ENCODE peak calls at places on chromosomes 6 and 20, in six cellular contexts. One of them, this sample, is unnamed.

GRCh38 chr6:95203153-95203754 is 374.1 kb upstream of the MANEA start:
- DNase-seq in gastrocnemius medialis: no peak
- DNase-seq in Peyer's patch: no peak
- DNase-seq in prostate gland: peak
- DNase-seq in astrocyte: peak
- DNase-seq in mucosa of descending colon: no peak
- DNase-seq in this sample: peak

GRCh38 chr6:20564269-20564668 is 30.0 kb downstream of the CDKAL1 start:
- DNase-seq in astrocyte: no peak
- DNase-seq in prostate gland: no peak
- DNase-seq in mucosa of descending colon: no peak
- DNase-seq in gastrocnemius medialis: no peak
- DNase-seq in Peyer's patch: no peak
- DNase-seq in this sample: peak

GRCh38 chr20:47258745-47259695 is 97.5 kb downstream of the ZMYND8 start:
- DNase-seq in gastrocnemius medialis: no peak
- DNase-seq in mucosa of descending colon: no peak
- DNase-seq in astrocyte: peak
- DNase-seq in prostate gland: no peak
- DNase-seq in Peyer's patch: peak
- DNase-seq in this sample: peak

GRCh38 chr20:43749734-43750294 is 23.0 kb upstream of the GTSF1L start:
- DNase-seq in prostate gland: peak
- DNase-seq in astrocyte: no peak
- DNase-seq in gastrocnemius medialis: peak
- DNase-seq in Peyer's patch: peak
- DNase-seq in mucosa of descending colon: peak
- DNase-seq in this sample: peak

GRCh38 chr6:47203968-47204611 is 105.6 kb downstream of the TNFRSF21 start:
- DNase-seq in prostate gland: no peak
- DNase-seq in mucosa of descending colon: no peak
- DNase-seq in gastrocnemius medialis: no peak
- DNase-seq in astrocyte: no peak
- DNase-seq in Peyer's patch: no peak
- DNase-seq in this sample: no peak

GRCh38 chr20:1816384-1817381 is 78.5 kb upstream of the SIRPA start:
- DNase-seq in astrocyte: peak
- DNase-seq in Peyer's patch: peak
- DNase-seq in prostate gland: peak
- DNase-seq in mucosa of descending colon: no peak
- DNase-seq in gastrocnemius medialis: no peak
- DNase-seq in this sample: no peak

GRCh38 chr6:107820571-107821261 is 3.4 kb downstream of the SCML4 start:
- DNase-seq in Peyer's patch: peak
- DNase-seq in prostate gland: no peak
- DNase-seq in gastrocnemius medialis: no peak
- DNase-seq in astrocyte: peak
- DNase-seq in mucosa of descending colon: no peak
- DNase-seq in this sample: no peak

GRCh38 chr20:33697129-33697528 is 10.9 kb upstream of the E2F1 start:
- DNase-seq in prostate gland: no peak
- DNase-seq in gastrocnemius medialis: no peak
- DNase-seq in astrocyte: peak
- DNase-seq in Peyer's patch: no peak
- DNase-seq in mucosa of descending colon: no peak
- DNase-seq in this sample: no peak

GRCh38 chr6:139361211-139361610 is 13.2 kb downstream of the CITED2 start:
- DNase-seq in mucosa of descending colon: no peak
- DNase-seq in astrocyte: no peak
- DNase-seq in Peyer's patch: no peak
- DNase-seq in gastrocnemius medialis: no peak
- DNase-seq in prostate gland: no peak
- DNase-seq in this sample: no peak

GRCh38 chr20:3046677-3047462 is 1.0 kb downstream of the MRPS26 start:
- DNase-seq in Peyer's patch: no peak
- DNase-seq in gastrocnemius medialis: no peak
- DNase-seq in prostate gland: peak
- DNase-seq in mucosa of descending colon: peak
- DNase-seq in astrocyte: peak
- DNase-seq in this sample: peak

GRCh38 chr20:57558614-57559285 is 2.2 kb upstream of the PCK1 start:
- DNase-seq in astrocyte: no peak
- DNase-seq in gastrocnemius medialis: no peak
- DNase-seq in mucosa of descending colon: no peak
- DNase-seq in Peyer's patch: peak
- DNase-seq in prostate gland: no peak
- DNase-seq in this sample: no peak

GRCh38 chr20:41716436-41716835 is 98.3 kb upstream of the CHD6 start:
- DNase-seq in mucosa of descending colon: no peak
- DNase-seq in astrocyte: no peak
- DNase-seq in prostate gland: no peak
- DNase-seq in Peyer's patch: no peak
- DNase-seq in gastrocnemius medialis: no peak
- DNase-seq in this sample: no peak

GRCh38 chr6:140036176-140036575 is 661.7 kb upstream of the CITED2 start:
- DNase-seq in mucosa of descending colon: no peak
- DNase-seq in astrocyte: no peak
- DNase-seq in Peyer's patch: no peak
- DNase-seq in prostate gland: no peak
- DNase-seq in gastrocnemius medialis: no peak
- DNase-seq in this sample: no peak

GRCh38 chr6:3887150-3887700 is 38.1 kb downstream of the FAM50B start:
- DNase-seq in prostate gland: no peak
- DNase-seq in Peyer's patch: peak
- DNase-seq in gastrocnemius medialis: no peak
- DNase-seq in astrocyte: no peak
- DNase-seq in mucosa of descending colon: no peak
- DNase-seq in this sample: no peak

GRCh38 chr6:18958146-18958545 is 571.0 kb downstream of the RNF144B start:
- DNase-seq in mucosa of descending colon: no peak
- DNase-seq in gastrocnemius medialis: no peak
- DNase-seq in astrocyte: no peak
- DNase-seq in Peyer's patch: no peak
- DNase-seq in prostate gland: no peak
- DNase-seq in this sample: no peak

GRCh38 chr6:126337323-126337722 is 2.6 kb upstream of the CENPW start:
- DNase-seq in prostate gland: no peak
- DNase-seq in Peyer's patch: no peak
- DNase-seq in mucosa of descending colon: no peak
- DNase-seq in astrocyte: peak
- DNase-seq in gastrocnemius medialis: peak
- DNase-seq in this sample: no peak

GRCh38 chr6:158377866-158378265 is 65.6 kb downstream of the TULP4 start:
- DNase-seq in gastrocnemius medialis: no peak
- DNase-seq in mucosa of descending colon: no peak
- DNase-seq in Peyer's patch: no peak
- DNase-seq in astrocyte: peak
- DNase-seq in prostate gland: peak
- DNase-seq in this sample: no peak

GRCh38 chr6:169828176-169828575 is 76.8 kb downstream of the ERMARD start:
- DNase-seq in astrocyte: no peak
- DNase-seq in prostate gland: no peak
- DNase-seq in mucosa of descending colon: no peak
- DNase-seq in Peyer's patch: no peak
- DNase-seq in gastrocnemius medialis: no peak
- DNase-seq in this sample: no peak

GRCh38 chr6:69985180-69985579 is 118.8 kb downstream of the COL19A1 start:
- DNase-seq in prostate gland: no peak
- DNase-seq in gastrocnemius medialis: no peak
- DNase-seq in Peyer's patch: no peak
- DNase-seq in astrocyte: no peak
- DNase-seq in mucosa of descending colon: no peak
- DNase-seq in this sample: no peak

GRCh38 chr20:6636209-6637159 is 131.0 kb upstream of the BMP2 start:
- DNase-seq in Peyer's patch: peak
- DNase-seq in astrocyte: peak
- DNase-seq in prostate gland: peak
- DNase-seq in gastrocnemius medialis: no peak
- DNase-seq in mucosa of descending colon: no peak
- DNase-seq in this sample: no peak

GRCh38 chr20:45336530-45337366 is 11.5 kb downstream of the SDC4 start:
- DNase-seq in Peyer's patch: peak
- DNase-seq in mucosa of descending colon: peak
- DNase-seq in prostate gland: no peak
- DNase-seq in astrocyte: peak
- DNase-seq in gastrocnemius medialis: peak
- DNase-seq in this sample: no peak

GRCh38 chr6:29647927-29648642 is 8.8 kb upstream of the MOG start:
- DNase-seq in gastrocnemius medialis: no peak
- DNase-seq in mucosa of descending colon: no peak
- DNase-seq in Peyer's patch: no peak
- DNase-seq in astrocyte: peak
- DNase-seq in prostate gland: no peak
- DNase-seq in this sample: no peak

GRCh38 chr6:155795173-155795796 is 339.6 kb upstream of the NOX3 start:
- DNase-seq in mucosa of descending colon: no peak
- DNase-seq in astrocyte: peak
- DNase-seq in gastrocnemius medialis: no peak
- DNase-seq in Peyer's patch: no peak
- DNase-seq in prostate gland: no peak
- DNase-seq in this sample: no peak

GRCh38 chr6:19153981-19154295 is 683.2 kb upstream of the ID4 start:
- DNase-seq in gastrocnemius medialis: no peak
- DNase-seq in astrocyte: no peak
- DNase-seq in mucosa of descending colon: no peak
- DNase-seq in prostate gland: no peak
- DNase-seq in Peyer's patch: no peak
- DNase-seq in this sample: no peak

GRCh38 chr20:22794200-22794599 is 209.8 kb upstream of the FOXA2 start:
- DNase-seq in astrocyte: peak
- DNase-seq in mucosa of descending colon: no peak
- DNase-seq in gastrocnemius medialis: no peak
- DNase-seq in prostate gland: no peak
- DNase-seq in Peyer's patch: no peak
- DNase-seq in this sample: no peak

GRCh38 chr6:7006536-7007191 is 101.1 kb upstream of the RREB1 start:
- DNase-seq in prostate gland: no peak
- DNase-seq in astrocyte: peak
- DNase-seq in mucosa of descending colon: no peak
- DNase-seq in gastrocnemius medialis: no peak
- DNase-seq in Peyer's patch: no peak
- DNase-seq in this sample: no peak

GRCh38 chr6:142946924-142947701 is 2.1 kb upstream of the HIVEP2 start:
- DNase-seq in prostate gland: peak
- DNase-seq in Peyer's patch: peak
- DNase-seq in mucosa of descending colon: peak
- DNase-seq in astrocyte: peak
- DNase-seq in gastrocnemius medialis: peak
- DNase-seq in this sample: peak

GRCh38 chr6:144586986-144587385 is 301.9 kb downstream of the UTRN start:
- DNase-seq in Peyer's patch: no peak
- DNase-seq in astrocyte: no peak
- DNase-seq in mucosa of descending colon: no peak
- DNase-seq in gastrocnemius medialis: no peak
- DNase-seq in prostate gland: no peak
- DNase-seq in this sample: no peak
- TF ChIP-seq CTCF in Peyer's patch: no peak
- TF ChIP-seq CTCF in astrocyte: no peak
- TF ChIP-seq CTCF in mucosa of descending colon: no peak
- TF ChIP-seq CTCF in gastrocnemius medialis: no peak
- TF ChIP-seq CTCF in prostate gland: no peak
- TF ChIP-seq CTCF in this sample: no peak

GRCh38 chr20:48621256-48622078 is 206.3 kb downstream of the PREX1 start:
- DNase-seq in gastrocnemius medialis: no peak
- DNase-seq in Peyer's patch: no peak
- DNase-seq in prostate gland: no peak
- DNase-seq in mucosa of descending colon: no peak
- DNase-seq in astrocyte: peak
- DNase-seq in this sample: peak
- TF ChIP-seq CTCF in gastrocnemius medialis: peak
- TF ChIP-seq CTCF in Peyer's patch: no peak
- TF ChIP-seq CTCF in prostate gland: no peak
- TF ChIP-seq CTCF in mucosa of descending colon: no peak
- TF ChIP-seq CTCF in astrocyte: no peak
- TF ChIP-seq CTCF in this sample: no peak

GRCh38 chr20:52318601-52319000 is 127.0 kb upstream of the ZFP64 start:
- DNase-seq in prostate gland: no peak
- DNase-seq in astrocyte: no peak
- DNase-seq in gastrocnemius medialis: no peak
- DNase-seq in Peyer's patch: no peak
- DNase-seq in mucosa of descending colon: no peak
- DNase-seq in this sample: no peak
- TF ChIP-seq CTCF in prostate gland: no peak
- TF ChIP-seq CTCF in astrocyte: no peak
- TF ChIP-seq CTCF in gastrocnemius medialis: no peak
- TF ChIP-seq CTCF in Peyer's patch: no peak
- TF ChIP-seq CTCF in mucosa of descending colon: no peak
- TF ChIP-seq CTCF in this sample: no peak

GRCh38 chr6:41097467-41098090 is 24.8 kb downstream of the NFYA start:
- DNase-seq in Peyer's patch: no peak
- DNase-seq in prostate gland: no peak
- DNase-seq in mucosa of descending colon: no peak
- DNase-seq in gastrocnemius medialis: no peak
- DNase-seq in astrocyte: peak
- DNase-seq in this sample: no peak
- TF ChIP-seq CTCF in Peyer's patch: no peak
- TF ChIP-seq CTCF in prostate gland: no peak
- TF ChIP-seq CTCF in mucosa of descending colon: no peak
- TF ChIP-seq CTCF in gastrocnemius medialis: no peak
- TF ChIP-seq CTCF in astrocyte: peak
- TF ChIP-seq CTCF in this sample: no peak

DNA sequence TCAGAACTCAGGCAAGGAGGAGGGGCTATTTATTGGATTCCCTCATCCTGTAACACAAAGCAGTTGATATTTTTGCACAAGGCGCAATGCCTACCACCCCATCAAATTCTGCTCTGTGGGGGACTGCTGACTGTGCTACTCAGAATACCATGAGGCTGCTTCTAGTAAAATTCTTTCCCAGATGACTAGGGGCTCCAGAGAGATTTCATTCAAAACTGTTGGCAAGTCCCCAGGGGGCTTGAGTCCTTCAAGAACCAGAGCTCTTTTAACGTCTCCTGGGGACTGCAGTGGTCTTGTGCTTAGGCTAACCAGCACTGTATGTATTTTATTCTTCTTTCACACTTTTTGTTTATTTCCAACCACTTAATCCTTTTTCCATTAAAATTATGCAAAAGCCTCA is 365.9 kb upstream of the AGPAT4 start:
- DNase-seq in Peyer's patch: no peak
- DNase-seq in prostate gland: no peak
- DNase-seq in astrocyte: peak
- DNase-seq in mucosa of descending colon: no peak
- DNase-seq in gastrocnemius medialis: no peak
- DNase-seq in this sample: no peak
- TF ChIP-seq CTCF in Peyer's patch: no peak
- TF ChIP-seq CTCF in prostate gland: no peak
- TF ChIP-seq CTCF in astrocyte: no peak
- TF ChIP-seq CTCF in mucosa of descending colon: no peak
- TF ChIP-seq CTCF in gastrocnemius medialis: no peak
- TF ChIP-seq CTCF in this sample: no peak

This sample was measured in GM13976.